ENCODE peak calls at places on chromosomes 16 and 17, in nine cellular contexts. O is fibroblast of lung, I is GM23248, W is MM.1S, A is H9, F is HCT116, E is IMR-90, X is K562, B is HepG2. C is an unnamed sample.

GRCh38 chr16:3590736-3591435 is 13.7 kb upstream of the NLRC3 start:
- DNase-seq in A (no peak), B (no peak), W (no peak), F (no peak), O (no peak), I (no peak), X (no peak), E (no peak), C (no peak)

GRCh38 chr16:84761448-84762368 is 58.1 kb upstream of the CRISPLD2 start:
- DNase-seq in B (no peak), I (peak; percentile 38), O (peak; percentile 38), E (peak; percentile 86), A (no peak), F (no peak), X (no peak), W (no peak), C (no peak)

GRCh38 chr16:8634991-8635736 is 13.7 kb downstream of the METTL22 start:
- DNase-seq in O (peak; percentile 25), X (peak; percentile 65), W (no peak), E (peak; percentile 28), F (no peak), B (peak; percentile 66), A (peak; percentile 74), I (peak; percentile 58), C (peak; percentile 80)

GRCh38 chr17:35909408-35909807 is 21.2 kb downstream of the RDM1 start:
- DNase-seq in X (no peak), I (no peak), F (no peak), A (no peak), B (no peak), E (no peak), W (no peak), O (no peak), C (no peak)

GRCh38 chr17:35889818-35890773 is 9.9 kb upstream of the CCL5 start:
- DNase-seq in B (no peak), W (no peak), E (peak; percentile 68), A (no peak), I (peak; percentile 39), F (no peak), O (peak; percentile 62), X (no peak), C (peak; percentile 11)

GRCh38 chr17:44981221-44981968 is 13.3 kb upstream of the C1QL1 start:
- DNase-seq in W (no peak), X (no peak), B (peak; percentile 67), I (peak; percentile 30), A (no peak), O (peak; percentile 57), E (peak; percentile 94), F (no peak), C (no peak)

GRCh38 chr17:48878920-48879898 is 13.4 kb upstream of the ATP5MC1 start:
- DNase-seq in F (peak; percentile 82), E (peak; percentile 66), A (peak; percentile 81), I (peak; percentile 77), X (peak; percentile 81), W (peak; percentile 70), O (peak; percentile 41), B (peak; percentile 80), C (peak; percentile 80)

GRCh38 chr17:58351182-58351581 is 819 bp downstream of the SUPT4H1 start:
- DNase-seq in A (no peak), F (no peak), B (no peak), E (no peak), X (no peak), O (no peak), W (no peak), I (no peak), C (no peak)

GRCh38 chr16:2232094-2232990 is 3.9 kb upstream of the DNASE1L2 start:
- DNase-seq in A (no peak), O (no peak), I (no peak), X (no peak), B (no peak), F (no peak), E (no peak), W (no peak), C (no peak)

GRCh38 chr17:35973333-35974260 is 7.7 kb downstream of the CCL16 start:
- DNase-seq in X (no peak), B (peak; percentile 99), E (peak; percentile 32), I (peak; percentile 36), O (peak; percentile 21), W (no peak), F (no peak), A (no peak), C (no peak)

GRCh38 chr17:10243905-10244844 is 45.8 kb upstream of the GAS7 start:
- DNase-seq in I (peak; percentile 89), X (no peak), O (no peak), E (peak; percentile 35), B (no peak), W (no peak), F (no peak), A (no peak), C (no peak)
- H2AFZ ChIP-seq in I (no peak overlapping the region), X (no peak overlapping the region), O (no peak overlapping the region), E (no peak overlapping the region), B (no peak overlapping the region), W (no peak overlapping the region), F (no peak overlapping the region), A (no peak overlapping the region), C (no peak overlapping the region)

DNA sequence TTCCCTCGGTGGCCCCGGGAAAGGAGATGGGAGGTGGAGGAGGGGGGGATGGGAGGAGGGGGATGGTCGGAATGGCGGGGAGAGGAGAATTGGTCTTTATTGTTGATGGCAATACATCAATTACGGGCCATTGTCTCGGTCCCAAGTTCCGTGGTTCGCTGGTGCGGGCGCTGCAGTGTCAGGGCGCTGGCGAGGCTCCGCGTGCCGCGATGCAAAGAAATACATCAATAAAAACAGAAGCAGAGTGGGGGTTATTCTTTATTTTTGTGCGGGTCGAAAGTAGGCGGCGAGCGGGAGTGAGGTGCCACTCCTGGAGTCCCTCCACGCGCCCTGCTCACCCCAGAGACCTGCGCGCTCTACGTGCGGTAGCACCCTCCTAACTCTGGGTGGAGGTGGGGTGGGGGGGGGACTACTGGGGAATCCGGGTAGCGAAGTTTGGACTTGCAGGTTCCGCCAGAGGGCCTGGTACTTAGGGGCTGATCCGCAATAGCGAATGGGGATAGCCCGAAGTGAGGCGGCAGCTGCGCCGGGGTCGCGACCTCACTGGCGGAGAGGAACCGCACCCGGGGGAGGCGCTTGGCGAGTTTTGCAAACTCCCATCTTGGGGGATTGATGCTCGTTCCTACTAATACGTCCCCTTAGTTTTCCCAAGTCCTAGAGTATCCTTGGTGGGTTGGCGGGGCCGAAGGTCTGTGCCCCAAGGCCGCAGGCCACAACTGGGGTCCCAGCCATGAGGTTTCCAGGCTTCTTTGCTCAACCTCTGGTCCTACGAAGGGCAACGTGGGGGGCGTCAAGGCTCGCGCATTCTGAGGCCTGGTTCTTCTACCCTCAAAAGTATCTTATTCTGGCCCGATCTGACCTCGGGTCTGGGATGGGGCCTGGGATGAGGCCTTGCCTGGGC is 3.5 kb upstream of the SALL1 start:
- DNase-seq in O (peak; percentile 57), F (no peak), I (no peak), X (no peak), B (no peak), E (no peak), W (no peak), A (peak; percentile 77), C (peak; percentile 84)
- H3K4me2 ChIP-seq in O (peak overlapping the region; percentile 64), F (no peak overlapping the region), I (peak overlapping the region; percentile 97), X (no peak overlapping the region), B (peak overlapping the region; percentile 75), E (peak overlapping the region; percentile 86), W (peak overlapping the region; percentile 38), A (peak overlapping the region; percentile 82), C (peak overlapping the region; percentile 98)

GRCh38 chr17:38420518-38420917 is 7.7 kb upstream of the ARHGAP23 start:
- DNase-seq in A (no peak), W (no peak), X (no peak), O (no peak), I (no peak), F (no peak), B (no peak), E (no peak), C (no peak)
- H3K4me1 ChIP-seq in A (peaks cover 21% of the 10 kb centered on the region), W (peaks cover 13% of the 10 kb centered on the region), X (peaks cover 31% of the 10 kb centered on the region), O (peaks cover 9% of the 10 kb centered on the region), I (peaks cover 13% of the 10 kb centered on the region), F (peaks cover 5% of the 10 kb centered on the region), B (peaks cover 27% of the 10 kb centered on the region), E (peaks cover 14% of the 10 kb centered on the region), C (peaks cover 52% of the 10 kb centered on the region)

GRCh38 chr17:32283745-32284207 is 18.1 kb downstream of the RHBDL3 start:
- DNase-seq in B (no peak), A (no peak), F (no peak), W (no peak), I (peak; percentile 90), O (peak; percentile 56), X (no peak), E (peak; percentile 72), C (no peak)
- H2AFZ ChIP-seq in B (no peak overlapping the region), A (no peak overlapping the region), F (no peak overlapping the region), W (no peak overlapping the region), I (no peak overlapping the region), O (no peak overlapping the region), X (peak overlapping the region; percentile 63), E (no peak overlapping the region), C (no peak overlapping the region)

GRCh38 chr17:4101127-4101798 is 41.6 kb downstream of the ZZEF1 start:
- DNase-seq in I (no peak), E (peak; percentile 40), X (peak; percentile 65), W (peak; percentile 85), O (peak; percentile 23), A (no peak), B (no peak), F (no peak), C (no peak)
- H3K4me2 ChIP-seq in I (no peak overlapping the region), E (peak overlapping the region; percentile 2), X (peak overlapping the region; percentile 73), W (peak overlapping the region; percentile 90), O (peak overlapping the region; percentile 1), A (no peak overlapping the region), B (no peak overlapping the region), F (no peak overlapping the region), C (no peak overlapping the region)

GRCh38 chr16:73031155-73031866 is 16.6 kb downstream of the ZFHX3 start:
- DNase-seq in O (no peak), I (peak; percentile 80), W (no peak), F (no peak), B (no peak), X (no peak), E (no peak), A (no peak), C (no peak)
- H3K4me1 ChIP-seq in O (peaks cover 20% of the 10 kb centered on the region), I (peaks cover 18% of the 10 kb centered on the region), W (no peaks in the 10 kb centered on the region), F (peaks cover 13% of the 10 kb centered on the region), B (peaks cover 95% of the 10 kb centered on the region), X (no peaks in the 10 kb centered on the region), E (peaks cover 19% of the 10 kb centered on the region), A (peaks cover 6% of the 10 kb centered on the region), C (peaks cover 52% of the 10 kb centered on the region)

DNA sequence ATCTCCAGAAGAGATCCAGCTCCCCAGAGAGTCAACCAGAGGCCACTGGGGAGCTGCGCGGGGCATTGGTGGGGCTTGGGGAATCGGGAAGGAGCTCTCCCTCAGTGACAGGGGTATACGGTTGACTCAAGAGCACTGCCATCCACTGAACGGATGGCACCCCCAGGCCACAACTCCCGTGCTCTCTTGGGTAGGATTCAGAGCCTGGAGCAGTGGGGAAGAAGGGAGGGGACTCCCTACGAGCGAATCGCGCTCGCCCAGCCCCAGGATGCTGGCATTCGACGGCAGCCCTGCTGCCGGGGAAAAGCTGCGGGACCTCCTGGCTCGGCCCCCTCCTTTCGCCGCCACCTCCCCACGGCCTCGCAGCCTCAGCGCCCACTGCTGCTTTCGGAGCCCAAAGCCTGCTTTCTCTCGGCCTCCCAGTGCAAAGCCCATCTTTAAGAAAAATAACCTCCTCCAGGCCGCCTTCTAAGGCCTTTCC is 532 bp upstream of the TPPP3 start:
- DNase-seq in X (no peak), F (no peak), W (no peak), I (no peak), O (no peak), E (no peak), A (no peak), B (no peak), C (no peak)
- H2AFZ ChIP-seq in X (peak overlapping the region; percentile 84), F (no peak overlapping the region), W (no peak overlapping the region), I (peak overlapping the region; percentile 64), O (peak overlapping the region; percentile 62), E (peak overlapping the region; percentile 96), A (no peak overlapping the region), B (no peak overlapping the region), C (no peak overlapping the region)

C was measured in neural progenitor cell.